ENCODE peak calls at places on chromosomes 6 and 20, in nine cellular contexts. R, A, U, P, J, I, X, G and D are unnamed samples.

GRCh38 chr20:6705920-6706500 is 61.5 kb upstream of the BMP2 start:
- DNase-seq in I (no peak), P (no peak), R (no peak), A (no peak), J (no peak), X (peak; percentile 76), U (no peak), G (no peak), D (no peak)

GRCh38 chr6:16238658-16239089 is 287 bp downstream of the GMPR start:
- DNase-seq in P (no peak), R (no peak), X (no peak), J (no peak), A (no peak), U (peak; percentile 3), G (no peak), I (no peak), D (no peak)

GRCh38 chr6:77010931-77011542 is 452.3 kb downstream of the HTR1B start:
- DNase-seq in A (no peak), U (no peak), P (no peak), R (no peak), G (no peak), J (no peak), X (no peak), I (no peak), D (no peak)

GRCh38 chr20:9338101-9338500 is 176.3 kb upstream of the LAMP5 start:
- DNase-seq in X (no peak), R (no peak), P (no peak), A (no peak), U (no peak), I (no peak), J (no peak), G (no peak), D (no peak)

GRCh38 chr20:5445611-5446010 is 128.9 kb upstream of the PROKR2 start:
- DNase-seq in A (no peak), G (no peak), I (no peak), U (no peak), X (no peak), J (no peak), P (no peak), R (no peak), D (no peak)

GRCh38 chr6:141421378-141421777 is 711.3 kb upstream of the GJE1 start:
- DNase-seq in I (no peak), P (no peak), J (no peak), X (peak; percentile 82), R (no peak), G (peak; percentile 74), U (no peak), A (no peak), D (no peak)

GRCh38 chr6:96470296-96470695 is 51.3 kb upstream of the UFL1 start:
- DNase-seq in G (no peak), I (no peak), U (no peak), J (no peak), P (no peak), R (no peak), A (no peak), X (no peak), D (no peak)

GRCh38 chr6:1315201-1315559 is 3.3 kb downstream of the FOXQ1 start:
- DNase-seq in J (no peak), X (no peak), I (no peak), P (no peak), G (no peak), A (no peak), R (no peak), U (no peak), D (no peak)

GRCh38 chr20:11799131-11799800 is 118.4 kb upstream of the BTBD3 start:
- DNase-seq in R (no peak), P (no peak), A (no peak), I (no peak), G (no peak), U (no peak), X (no peak), J (peak; percentile 27), D (no peak)